ENCODE peak calls at places on chromosomes 6 and 20, in seven cellular contexts. One of them, this sample, is unnamed.

GRCh38 chr20:45970646-45971424 is 1.2 kb downstream of the ZNF335 start:
- DNase-seq in MM.1S: peak; percentile 12
- DNase-seq in GM23338: no peak
- DNase-seq in neural progenitor cell: peak; percentile 30
- DNase-seq in hepatocyte: peak; percentile 44
- DNase-seq in SK-N-SH: peak; percentile 53
- DNase-seq in HCT116: no peak
- DNase-seq in this sample: peak; percentile 75

GRCh38 chr6:85422996-85423395 is 26.9 kb upstream of the NT5E start:
- DNase-seq in MM.1S: no peak
- DNase-seq in GM23338: no peak
- DNase-seq in neural progenitor cell: no peak
- DNase-seq in hepatocyte: no peak
- DNase-seq in SK-N-SH: no peak
- DNase-seq in HCT116: no peak
- DNase-seq in this sample: no peak

GRCh38 chr6:11632231-11632630 is 94.7 kb downstream of the TMEM170B start:
- DNase-seq in MM.1S: no peak
- DNase-seq in GM23338: no peak
- DNase-seq in neural progenitor cell: no peak
- DNase-seq in hepatocyte: peak; percentile 71
- DNase-seq in SK-N-SH: no peak
- DNase-seq in HCT116: peak; percentile 24
- DNase-seq in this sample: peak; percentile 19

GRCh38 chr6:10720229-10720959 is 2.5 kb upstream of the TMEM14C start:
- DNase-seq in MM.1S: peak; percentile 39
- DNase-seq in GM23338: no peak
- DNase-seq in neural progenitor cell: no peak
- DNase-seq in hepatocyte: no peak
- DNase-seq in SK-N-SH: peak; percentile 22
- DNase-seq in HCT116: no peak
- DNase-seq in this sample: peak; percentile 71

GRCh38 chr6:141726158-141726557 is 406.6 kb upstream of the GJE1 start:
- DNase-seq in MM.1S: no peak
- DNase-seq in GM23338: peak; percentile 23
- DNase-seq in neural progenitor cell: peak; percentile 52
- DNase-seq in hepatocyte: no peak
- DNase-seq in SK-N-SH: no peak
- DNase-seq in HCT116: no peak
- DNase-seq in this sample: no peak

GRCh38 chr6:135129139-135129867 is 51.8 kb upstream of the MYB start:
- DNase-seq in MM.1S: no peak
- DNase-seq in GM23338: no peak
- DNase-seq in neural progenitor cell: no peak
- DNase-seq in hepatocyte: no peak
- DNase-seq in SK-N-SH: no peak
- DNase-seq in HCT116: no peak
- DNase-seq in this sample: no peak

GRCh38 chr6:35730745-35731413 is 6.0 kb upstream of the ARMC12 start:
- DNase-seq in MM.1S: no peak
- DNase-seq in GM23338: no peak
- DNase-seq in neural progenitor cell: no peak
- DNase-seq in hepatocyte: no peak
- DNase-seq in SK-N-SH: no peak
- DNase-seq in HCT116: no peak
- DNase-seq in this sample: no peak

GRCh38 chr6:13396241-13396792 is 68.0 kb upstream of the TBC1D7 start:
- DNase-seq in MM.1S: no peak
- DNase-seq in GM23338: no peak
- DNase-seq in neural progenitor cell: no peak
- DNase-seq in hepatocyte: no peak
- DNase-seq in SK-N-SH: no peak
- DNase-seq in HCT116: no peak
- DNase-seq in this sample: no peak

DNA sequence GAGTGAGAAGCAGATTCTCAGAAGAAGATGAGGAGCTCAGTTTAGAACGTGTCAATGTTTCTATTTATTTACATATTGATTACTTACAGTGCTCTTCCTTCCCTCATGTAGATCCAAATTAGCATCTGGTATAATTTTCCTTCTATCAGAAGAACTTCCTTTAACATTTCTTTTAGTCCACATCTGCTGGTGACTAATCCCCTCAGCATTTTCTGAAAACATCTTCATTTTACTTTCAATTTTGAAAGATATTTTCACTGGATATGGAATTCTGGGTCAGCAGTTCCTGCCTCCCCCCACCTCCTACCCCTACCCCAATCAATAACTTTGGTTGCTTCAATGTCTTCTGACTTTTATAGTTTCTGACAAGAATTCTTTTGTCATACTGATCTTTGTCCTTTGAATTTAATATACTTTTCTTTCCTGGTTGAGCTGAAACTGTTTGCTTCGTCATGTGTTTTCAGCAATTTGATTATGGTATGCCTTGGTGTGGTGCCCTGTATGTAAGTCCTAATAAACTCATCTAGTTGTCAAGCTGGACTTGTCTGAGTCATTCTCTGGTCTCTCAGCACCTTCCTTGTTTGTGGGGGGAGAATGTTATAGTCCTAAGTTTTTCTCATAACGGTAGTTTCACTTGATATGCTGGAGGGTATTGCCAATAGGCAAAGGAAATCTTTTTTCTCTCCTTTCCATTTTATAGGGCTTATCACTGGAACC is 57.0 kb downstream of the SMPDL3A start:
- DNase-seq in MM.1S: no peak
- DNase-seq in GM23338: no peak
- DNase-seq in neural progenitor cell: no peak
- DNase-seq in hepatocyte: peak; percentile 34
- DNase-seq in SK-N-SH: no peak
- DNase-seq in HCT116: no peak
- DNase-seq in this sample: peak; percentile 58
- H2AFZ ChIP-seq in MM.1S: peak overlapping the region; percentile 56
- H2AFZ ChIP-seq in GM23338: peak overlapping the region; percentile 94
- H2AFZ ChIP-seq in neural progenitor cell: no peak overlapping the region
- H2AFZ ChIP-seq in hepatocyte: no peak overlapping the region
- H2AFZ ChIP-seq in SK-N-SH: peak overlapping the region; percentile 48
- H2AFZ ChIP-seq in HCT116: no peak overlapping the region
- H2AFZ ChIP-seq in this sample: peak overlapping the region; percentile 72

DNA sequence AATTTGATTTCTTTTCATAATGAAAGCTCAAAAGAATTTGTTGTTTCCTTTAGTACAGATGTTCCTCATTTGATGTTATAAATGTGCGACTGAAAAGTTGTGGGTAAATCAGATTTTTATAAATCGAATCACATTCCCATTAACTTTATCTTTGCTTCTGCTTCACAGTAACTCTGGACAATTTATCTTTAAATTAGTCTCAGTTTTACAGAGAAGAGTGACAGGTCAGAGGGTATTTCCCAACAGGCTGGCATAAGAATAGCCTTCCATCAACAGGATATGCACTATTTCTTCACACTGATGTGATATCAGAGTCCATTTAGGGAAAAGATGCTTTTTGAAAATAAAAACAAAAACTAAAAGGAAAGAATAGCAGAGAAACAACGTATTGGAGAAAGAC is 286.9 kb downstream of the FRK start:
- DNase-seq in MM.1S: no peak
- DNase-seq in GM23338: no peak
- DNase-seq in neural progenitor cell: no peak
- DNase-seq in hepatocyte: no peak
- DNase-seq in SK-N-SH: peak; percentile 46
- DNase-seq in HCT116: no peak
- DNase-seq in this sample: no peak
- TF ChIP-seq EZH2phosphoT487 in MM.1S: no peak
- TF ChIP-seq EZH2phosphoT487 in GM23338: no peak
- TF ChIP-seq EZH2phosphoT487 in neural progenitor cell: no peak
- TF ChIP-seq EZH2phosphoT487 in hepatocyte: no peak
- TF ChIP-seq EZH2phosphoT487 in SK-N-SH: no peak
- TF ChIP-seq EZH2phosphoT487 in HCT116: no peak
- TF ChIP-seq EZH2phosphoT487 in this sample: no peak

GRCh38 chr6:41053056-41053455 is at the start of gene APOBEC2:
- DNase-seq in MM.1S: no peak
- DNase-seq in GM23338: no peak
- DNase-seq in neural progenitor cell: peak; percentile 17
- DNase-seq in hepatocyte: no peak
- DNase-seq in SK-N-SH: no peak
- DNase-seq in HCT116: no peak
- DNase-seq in this sample: no peak
- H2AFZ ChIP-seq in MM.1S: no peak within 1 kb of the TSS
- H2AFZ ChIP-seq in GM23338: no peak within 1 kb of the TSS
- H2AFZ ChIP-seq in neural progenitor cell: no peak within 1 kb of the TSS
- H2AFZ ChIP-seq in hepatocyte: no peak within 1 kb of the TSS
- H2AFZ ChIP-seq in SK-N-SH: no peak within 1 kb of the TSS
- H2AFZ ChIP-seq in HCT116: no peak within 1 kb of the TSS
- H2AFZ ChIP-seq in this sample: no peak within 1 kb of the TSS

GRCh38 chr6:37242042-37242428 is 15.5 kb upstream of the TBC1D22B start:
- DNase-seq in MM.1S: no peak
- DNase-seq in GM23338: no peak
- DNase-seq in neural progenitor cell: no peak
- DNase-seq in hepatocyte: no peak
- DNase-seq in SK-N-SH: no peak
- DNase-seq in HCT116: no peak
- DNase-seq in this sample: no peak

GRCh38 chr6:37243131-37243815 is 14.3 kb upstream of the TBC1D22B start:
- DNase-seq in MM.1S: no peak
- DNase-seq in GM23338: no peak
- DNase-seq in neural progenitor cell: no peak
- DNase-seq in hepatocyte: no peak
- DNase-seq in SK-N-SH: no peak
- DNase-seq in HCT116: no peak
- DNase-seq in this sample: no peak

GRCh38 chr6:37243816-37244370 is 13.7 kb upstream of the TBC1D22B start:
- DNase-seq in MM.1S: no peak
- DNase-seq in GM23338: no peak
- DNase-seq in neural progenitor cell: no peak
- DNase-seq in hepatocyte: no peak
- DNase-seq in SK-N-SH: no peak
- DNase-seq in HCT116: no peak
- DNase-seq in this sample: no peak

GRCh38 chr6:37242429-37243052 is 15.0 kb upstream of the TBC1D22B start:
- DNase-seq in MM.1S: no peak
- DNase-seq in GM23338: no peak
- DNase-seq in neural progenitor cell: no peak
- DNase-seq in hepatocyte: peak; percentile 84
- DNase-seq in SK-N-SH: no peak
- DNase-seq in HCT116: peak; percentile 82
- DNase-seq in this sample: peak; percentile 97

GRCh38 chr6:37244430-37245310 is 12.9 kb upstream of the TBC1D22B start:
- DNase-seq in MM.1S: no peak
- DNase-seq in GM23338: no peak
- DNase-seq in neural progenitor cell: no peak
- DNase-seq in hepatocyte: peak; percentile 83
- DNase-seq in SK-N-SH: no peak
- DNase-seq in HCT116: no peak
- DNase-seq in this sample: peak; percentile 99
- TF ChIP-seq EZH2phosphoT487 in MM.1S: no peak
- TF ChIP-seq EZH2phosphoT487 in GM23338: no peak
- TF ChIP-seq EZH2phosphoT487 in neural progenitor cell: no peak
- TF ChIP-seq EZH2phosphoT487 in hepatocyte: no peak
- TF ChIP-seq EZH2phosphoT487 in SK-N-SH: no peak
- TF ChIP-seq EZH2phosphoT487 in HCT116: no peak
- TF ChIP-seq EZH2phosphoT487 in this sample: no peak

GRCh38 chr6:130525378-130525777 is 159.6 kb downstream of the TMEM200A start:
- DNase-seq in MM.1S: peak; percentile 82
- DNase-seq in GM23338: no peak
- DNase-seq in neural progenitor cell: no peak
- DNase-seq in hepatocyte: no peak
- DNase-seq in SK-N-SH: no peak
- DNase-seq in HCT116: no peak
- DNase-seq in this sample: no peak

GRCh38 chr6:130520801-130521200 is 155.0 kb downstream of the TMEM200A start:
- DNase-seq in MM.1S: no peak
- DNase-seq in GM23338: no peak
- DNase-seq in neural progenitor cell: no peak
- DNase-seq in hepatocyte: no peak
- DNase-seq in SK-N-SH: no peak
- DNase-seq in HCT116: no peak
- DNase-seq in this sample: no peak

GRCh38 chr6:130527173-130527572 is 161.4 kb downstream of the TMEM200A start:
- DNase-seq in MM.1S: no peak
- DNase-seq in GM23338: no peak
- DNase-seq in neural progenitor cell: no peak
- DNase-seq in hepatocyte: no peak
- DNase-seq in SK-N-SH: no peak
- DNase-seq in HCT116: no peak
- DNase-seq in this sample: no peak

GRCh38 chr6:130526466-130526865 is 160.6 kb downstream of the TMEM200A start:
- DNase-seq in MM.1S: no peak
- DNase-seq in GM23338: no peak
- DNase-seq in neural progenitor cell: no peak
- DNase-seq in hepatocyte: no peak
- DNase-seq in SK-N-SH: no peak
- DNase-seq in HCT116: no peak
- DNase-seq in this sample: no peak

DNA sequence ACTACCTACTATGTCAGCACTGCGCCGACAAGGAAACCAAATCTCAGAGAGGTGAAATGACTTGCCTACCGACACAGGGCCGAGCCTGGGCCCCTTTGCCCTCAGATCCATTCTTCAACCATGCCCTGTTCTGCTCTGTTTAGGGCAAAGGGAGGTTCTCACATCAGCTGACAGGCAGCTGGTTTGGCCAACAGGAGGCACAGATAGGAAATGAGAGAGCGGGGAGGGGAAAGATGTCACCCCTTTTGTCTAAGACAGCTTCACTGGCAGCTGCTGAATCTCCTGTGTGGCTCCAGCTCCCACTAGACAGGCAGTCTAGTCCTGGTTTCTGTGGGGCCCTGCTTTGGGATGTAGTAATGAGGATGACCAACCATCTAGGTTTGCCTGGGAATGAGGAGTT is 158.7 kb downstream of the TMEM200A start:
- DNase-seq in MM.1S: peak; percentile 31
- DNase-seq in GM23338: peak; percentile 14
- DNase-seq in neural progenitor cell: peak; percentile 16
- DNase-seq in hepatocyte: no peak
- DNase-seq in SK-N-SH: no peak
- DNase-seq in HCT116: no peak
- DNase-seq in this sample: no peak
- H2AFZ ChIP-seq in MM.1S: peak overlapping the region; percentile 14
- H2AFZ ChIP-seq in GM23338: peak overlapping the region; percentile 59
- H2AFZ ChIP-seq in neural progenitor cell: no peak overlapping the region
- H2AFZ ChIP-seq in hepatocyte: no peak overlapping the region
- H2AFZ ChIP-seq in SK-N-SH: no peak overlapping the region
- H2AFZ ChIP-seq in HCT116: no peak overlapping the region
- H2AFZ ChIP-seq in this sample: no peak overlapping the region

GRCh38 chr6:5968817-5969726 is 37.7 kb downstream of the NRN1 start:
- DNase-seq in MM.1S: peak; percentile 10
- DNase-seq in GM23338: peak; percentile 21
- DNase-seq in neural progenitor cell: no peak
- DNase-seq in hepatocyte: no peak
- DNase-seq in SK-N-SH: no peak
- DNase-seq in HCT116: peak; percentile 35
- DNase-seq in this sample: peak; percentile 82
- TF ChIP-seq EZH2phosphoT487 in MM.1S: no peak
- TF ChIP-seq EZH2phosphoT487 in GM23338: no peak
- TF ChIP-seq EZH2phosphoT487 in neural progenitor cell: no peak
- TF ChIP-seq EZH2phosphoT487 in hepatocyte: no peak
- TF ChIP-seq EZH2phosphoT487 in SK-N-SH: no peak
- TF ChIP-seq EZH2phosphoT487 in HCT116: no peak
- TF ChIP-seq EZH2phosphoT487 in this sample: no peak

This sample was measured in GM23248.